ENCODE peak calls at places on chromosomes 5 and 9, in four cellular contexts. One of them, this sample, is unnamed.

GRCh38 chr9:87687207-87687606 is 38.7 kb upstream of the CTSL start:
- DNase-seq in HCT116: no peak
- DNase-seq in GM12878: no peak
- DNase-seq in H1: no peak
- DNase-seq in this sample: no peak

GRCh38 chr9:126750941-126751725 is 53.7 kb upstream of the ZBTB43 start:
- DNase-seq in HCT116: no peak
- DNase-seq in GM12878: no peak
- DNase-seq in H1: no peak
- DNase-seq in this sample: no peak

GRCh38 chr9:134174073-134174449 is 9.7 kb upstream of the RNU6ATAC start:
- DNase-seq in HCT116: no peak
- DNase-seq in GM12878: no peak
- DNase-seq in H1: no peak
- DNase-seq in this sample: no peak

GRCh38 chr9:33233659-33234335 is 6.2 kb upstream of the SPINK4 start:
- DNase-seq in HCT116: peak
- DNase-seq in GM12878: no peak
- DNase-seq in H1: no peak
- DNase-seq in this sample: no peak

GRCh38 chr9:87950765-87951488 is 23.4 kb downstream of the CDK20 start:
- DNase-seq in HCT116: peak
- DNase-seq in GM12878: no peak
- DNase-seq in H1: no peak
- DNase-seq in this sample: peak

GRCh38 chr5:126801992-126802294 is 25.0 kb downstream of the LMNB1 start:
- DNase-seq in HCT116: no peak
- DNase-seq in GM12878: no peak
- DNase-seq in H1: no peak
- DNase-seq in this sample: no peak

GRCh38 chr9:76216161-76216649 is 178.0 kb downstream of the RFK start:
- DNase-seq in HCT116: peak
- DNase-seq in GM12878: no peak
- DNase-seq in H1: no peak
- DNase-seq in this sample: no peak

GRCh38 chr5:158080112-158080511 is 221.2 kb upstream of the CLINT1 start:
- DNase-seq in HCT116: no peak
- DNase-seq in GM12878: no peak
- DNase-seq in H1: no peak
- DNase-seq in this sample: no peak

GRCh38 chr5:66406761-66407289 is 189.4 kb upstream of the MAST4 start:
- DNase-seq in HCT116: no peak
- DNase-seq in GM12878: no peak
- DNase-seq in H1: no peak
- DNase-seq in this sample: no peak

GRCh38 chr5:68033961-68034581 is 181.5 kb upstream of the PIK3R1 start:
- DNase-seq in HCT116: no peak
- DNase-seq in GM12878: no peak
- DNase-seq in H1: no peak
- DNase-seq in this sample: no peak

GRCh38 chr5:80569086-80569960 is 757 bp downstream of the ANKRD34B start:
- DNase-seq in HCT116: no peak
- DNase-seq in GM12878: no peak
- DNase-seq in H1: no peak
- DNase-seq in this sample: no peak

GRCh38 chr5:56405116-56405515 is 172.0 kb upstream of the ANKRD55 start:
- DNase-seq in HCT116: no peak
- DNase-seq in GM12878: no peak
- DNase-seq in H1: no peak
- DNase-seq in this sample: no peak

GRCh38 chr5:125483609-125484008 is 737.2 kb upstream of the ZNF608 start:
- DNase-seq in HCT116: no peak
- DNase-seq in GM12878: no peak
- DNase-seq in H1: no peak
- DNase-seq in this sample: no peak

GRCh38 chr9:132910376-132910775 is 31.7 kb downstream of the SPACA9 start:
- DNase-seq in HCT116: no peak
- DNase-seq in GM12878: no peak
- DNase-seq in H1: no peak
- DNase-seq in this sample: no peak

GRCh38 chr9:128006360-128007024 is 25.7 kb upstream of the EEIG1 start:
- DNase-seq in HCT116: no peak
- DNase-seq in GM12878: no peak
- DNase-seq in H1: no peak
- DNase-seq in this sample: no peak

GRCh38 chr5:173971681-173972080 is 17.3 kb upstream of the C5orf47 start:
- DNase-seq in HCT116: no peak
- DNase-seq in GM12878: no peak
- DNase-seq in H1: no peak
- DNase-seq in this sample: no peak

GRCh38 chr5:88952344-88952743 is 69.4 kb upstream of the MEF2C start:
- DNase-seq in HCT116: peak
- DNase-seq in GM12878: no peak
- DNase-seq in H1: no peak
- DNase-seq in this sample: no peak

GRCh38 chr9:68955281-68955680 is 58.6 kb downstream of the PRKACG start:
- DNase-seq in HCT116: no peak
- DNase-seq in GM12878: no peak
- DNase-seq in H1: no peak
- DNase-seq in this sample: no peak

GRCh38 chr5:65156933-65157332 is 324.8 kb downstream of the ADAMTS6 start:
- DNase-seq in HCT116: no peak
- DNase-seq in GM12878: no peak
- DNase-seq in H1: no peak
- DNase-seq in this sample: no peak

GRCh38 chr5:64144429-64145215 is 21.0 kb upstream of the RNF180 start:
- DNase-seq in HCT116: no peak
- DNase-seq in GM12878: no peak
- DNase-seq in H1: no peak
- DNase-seq in this sample: no peak

GRCh38 chr5:179820127-179820482 is 600 bp upstream of the SQSTM1 start:
- DNase-seq in HCT116: no peak
- DNase-seq in GM12878: no peak
- DNase-seq in H1: no peak
- DNase-seq in this sample: no peak

GRCh38 chr5:18745591-18745987 is 1111.3 kb downstream of the TAF11L14 start:
- DNase-seq in HCT116: no peak
- DNase-seq in GM12878: no peak
- DNase-seq in H1: no peak
- DNase-seq in this sample: no peak

GRCh38 chr9:33165263-33166151 is 1.6 kb downstream of the B4GALT1 start:
- DNase-seq in HCT116: no peak
- DNase-seq in GM12878: peak
- DNase-seq in H1: no peak
- DNase-seq in this sample: peak

GRCh38 chr9:77805810-77806209 is 157.7 kb upstream of the GNA14 start:
- DNase-seq in HCT116: no peak
- DNase-seq in GM12878: no peak
- DNase-seq in H1: no peak
- DNase-seq in this sample: no peak

GRCh38 chr5:174082286-174082685 is 36.8 kb downstream of the NSG2 start:
- DNase-seq in HCT116: no peak
- DNase-seq in GM12878: no peak
- DNase-seq in H1: no peak
- DNase-seq in this sample: no peak

GRCh38 chr9:121822093-121823085 is 171.0 kb downstream of the DAB2IP start:
- DNase-seq in HCT116: no peak
- DNase-seq in GM12878: no peak
- DNase-seq in H1: no peak
- DNase-seq in this sample: no peak

GRCh38 chr9:80467632-80468031 is 895.9 kb downstream of the TLE4 start:
- DNase-seq in HCT116: no peak
- DNase-seq in GM12878: no peak
- DNase-seq in H1: no peak
- DNase-seq in this sample: no peak

GRCh38 chr9:88387035-88387732 is 1.1 kb upstream of the SPIN1 start:
- DNase-seq in HCT116: peak
- DNase-seq in GM12878: no peak
- DNase-seq in H1: no peak
- DNase-seq in this sample: peak

GRCh38 chr5:140690376-140690932 is 716 bp downstream of the HARS1 start:
- DNase-seq in HCT116: peak
- DNase-seq in GM12878: no peak
- DNase-seq in H1: no peak
- DNase-seq in this sample: no peak

GRCh38 chr9:676780-677458 is 164.6 kb upstream of the DMRT1 start:
- DNase-seq in HCT116: no peak
- DNase-seq in GM12878: no peak
- DNase-seq in H1: no peak
- DNase-seq in this sample: no peak

GRCh38 chr9:134992755-134993124 is 75.0 kb upstream of the FCN1 start:
- DNase-seq in HCT116: no peak
- DNase-seq in GM12878: no peak
- DNase-seq in H1: no peak
- DNase-seq in this sample: no peak

GRCh38 chr5:124007675-124008398 is 495.9 kb downstream of the CSNK1G3 start:
- DNase-seq in HCT116: peak
- DNase-seq in GM12878: no peak
- DNase-seq in H1: no peak
- DNase-seq in this sample: no peak

GRCh38 chr5:140358738-140359310 is 1.2 kb upstream of the SLC4A9 start:
- DNase-seq in HCT116: no peak
- DNase-seq in GM12878: no peak
- DNase-seq in H1: no peak
- DNase-seq in this sample: no peak

GRCh38 chr9:87116492-87116891 is 169.2 kb upstream of the GAS1 start:
- DNase-seq in HCT116: no peak
- DNase-seq in GM12878: no peak
- DNase-seq in H1: no peak
- DNase-seq in this sample: peak

GRCh38 chr5:176542596-176543427 is 5.6 kb upstream of the RNF44 start:
- DNase-seq in HCT116: no peak
- DNase-seq in GM12878: no peak
- DNase-seq in H1: no peak
- DNase-seq in this sample: peak

GRCh38 chr5:140882591-140882899 is 621 bp downstream of the PCDHA13 start:
- DNase-seq in HCT116: peak
- DNase-seq in GM12878: no peak
- DNase-seq in H1: no peak
- DNase-seq in this sample: no peak

DNA sequence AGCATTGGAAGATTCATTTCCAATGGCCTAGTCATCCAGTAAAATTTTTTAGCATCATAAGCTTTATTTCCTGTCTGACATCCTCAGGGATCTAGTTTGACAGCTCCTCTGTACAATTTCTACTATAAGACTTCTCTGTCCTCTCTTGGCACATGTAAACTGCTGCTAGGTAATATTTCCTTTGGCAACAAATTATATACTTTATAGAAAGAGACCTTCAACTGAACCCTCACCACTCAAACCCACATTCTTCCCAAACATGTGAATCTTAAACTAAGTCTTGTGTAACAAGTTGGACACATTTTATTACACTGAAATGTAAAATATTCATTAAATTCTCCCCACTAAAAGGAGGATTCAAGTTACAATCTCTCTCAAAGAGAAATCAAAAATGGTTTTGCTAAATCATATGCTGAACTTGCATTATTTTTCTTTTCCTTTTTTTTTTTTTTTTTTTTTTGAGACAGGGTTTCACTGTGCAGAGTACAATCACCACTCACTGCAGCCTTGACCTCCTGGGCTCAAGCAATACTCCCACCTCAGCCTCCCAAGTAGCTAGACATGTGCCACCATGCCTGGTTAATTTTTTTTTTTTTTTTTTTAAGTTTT is 36.9 kb downstream of the SCAI start:
- DNase-seq in HCT116: no peak
- DNase-seq in GM12878: no peak
- DNase-seq in H1: no peak
- DNase-seq in this sample: no peak
- TF ChIP-seq EGR1 in HCT116: no peak
- TF ChIP-seq EGR1 in GM12878: no peak
- TF ChIP-seq EGR1 in H1: no peak
- TF ChIP-seq EGR1 in this sample: no peak

GRCh38 chr9:125484632-125485282 is 222.3 kb downstream of the MAPKAP1 start:
- DNase-seq in HCT116: no peak
- DNase-seq in GM12878: no peak
- DNase-seq in H1: no peak
- DNase-seq in this sample: no peak

GRCh38 chr9:125485471-125485870 is 221.5 kb downstream of the MAPKAP1 start:
- DNase-seq in HCT116: no peak
- DNase-seq in GM12878: no peak
- DNase-seq in H1: no peak
- DNase-seq in this sample: no peak

GRCh38 chr9:125483697-125484096 is 222.1 kb downstream of the GAPVD1 start:
- DNase-seq in HCT116: no peak
- DNase-seq in GM12878: no peak
- DNase-seq in H1: no peak
- DNase-seq in this sample: no peak

GRCh38 chr9:125486576-125486975 is 220.4 kb downstream of the MAPKAP1 start:
- DNase-seq in HCT116: no peak
- DNase-seq in GM12878: no peak
- DNase-seq in H1: no peak
- DNase-seq in this sample: no peak

DNA sequence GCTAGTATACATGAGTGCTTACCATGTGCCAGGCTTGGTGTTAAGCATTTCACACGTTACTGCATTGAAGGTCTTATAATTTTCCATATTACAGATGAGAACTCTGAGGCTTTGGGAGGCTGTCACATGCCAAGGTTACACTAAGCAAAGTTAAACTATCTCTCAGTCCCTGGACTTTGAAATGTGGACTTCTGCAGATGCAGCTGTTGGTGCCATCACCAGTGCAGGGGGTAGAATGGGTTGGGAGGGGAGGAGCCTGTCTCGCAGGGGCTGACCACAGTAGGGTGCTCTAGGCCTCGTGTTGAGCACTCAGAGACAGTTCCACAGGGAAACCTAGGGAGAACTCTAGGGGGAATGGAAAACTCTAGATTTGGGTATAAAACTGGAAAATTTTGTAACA is 220.9 kb downstream of the MAPKAP1 start:
- DNase-seq in HCT116: no peak
- DNase-seq in GM12878: no peak
- DNase-seq in H1: no peak
- DNase-seq in this sample: no peak
- TF ChIP-seq EGR1 in HCT116: no peak
- TF ChIP-seq EGR1 in GM12878: no peak
- TF ChIP-seq EGR1 in H1: no peak
- TF ChIP-seq EGR1 in this sample: no peak

GRCh38 chr9:115152281-115152680 is 34.3 kb upstream of the TNC start:
- DNase-seq in HCT116: no peak
- DNase-seq in GM12878: no peak
- DNase-seq in H1: no peak
- DNase-seq in this sample: no peak
- TF ChIP-seq EGR1 in HCT116: no peak
- TF ChIP-seq EGR1 in GM12878: no peak
- TF ChIP-seq EGR1 in H1: no peak
- TF ChIP-seq EGR1 in this sample: no peak

DNA sequence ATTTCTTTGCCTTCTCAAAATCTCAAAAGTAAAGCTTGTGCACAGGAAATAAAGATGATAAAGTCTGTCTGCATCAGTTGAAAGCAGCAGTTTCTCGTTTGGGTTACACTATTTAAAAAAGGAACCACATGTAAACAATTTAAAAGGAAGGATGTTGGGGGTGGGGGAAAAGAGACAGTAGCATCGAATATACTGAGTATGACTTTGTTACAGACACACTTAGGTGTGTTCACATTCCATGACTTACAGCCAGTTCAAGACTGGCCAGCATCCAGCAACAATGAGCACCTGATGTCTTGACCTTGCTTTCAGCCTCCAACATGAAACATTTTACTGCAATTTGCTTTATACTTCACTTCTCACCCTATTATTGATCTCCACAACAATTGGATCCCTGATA is 8.7 kb downstream of the GAPT start:
- DNase-seq in HCT116: no peak
- DNase-seq in GM12878: no peak
- DNase-seq in H1: no peak
- DNase-seq in this sample: no peak
- TF ChIP-seq EGR1 in HCT116: no peak
- TF ChIP-seq EGR1 in GM12878: no peak
- TF ChIP-seq EGR1 in H1: no peak
- TF ChIP-seq EGR1 in this sample: no peak